ENCODE peak calls at places on chromosomes 16 and 17, in ten cellular contexts. R is lower leg skin, U is transverse colon, B is right lobe of liver, C is A549, P is heart left ventricle, N is tibial nerve, G is ovary, Q is suprapubic skin, K is H1. V is an unnamed sample.

GRCh38 chr17:5595831-5596230 is 11.5 kb upstream of the NLRP1 start:
- DNase-seq in P (no peak), Q (no peak), R (no peak), U (no peak), B (no peak), G (no peak), C (no peak), N (no peak), K (no peak), V (no peak)

GRCh38 chr17:27810902-27811557 is 10.7 kb upstream of the NOS2 start:
- DNase-seq in N (no peak), Q (no peak), B (no peak), G (no peak), R (no peak), K (no peak), U (no peak), P (no peak), C (no peak), V (no peak)

GRCh38 chr17:59332890-59333377 is 1.5 kb downstream of the YPEL2 start:
- DNase-seq in N (peak; percentile 37), R (peak; percentile 87), G (no peak), K (no peak), B (no peak), P (peak; percentile 33), C (no peak), U (peak; percentile 35), Q (peak; percentile 78), V (no peak)

GRCh38 chr16:89048087-89048729 is 45.4 kb upstream of the ACSF3 start:
- DNase-seq in N (no peak), Q (no peak), K (no peak), R (no peak), U (no peak), B (peak; percentile 46), C (no peak), P (no peak), G (no peak), V (no peak)

GRCh38 chr16:78437352-78437968 is 338.0 kb downstream of the WWOX start:
- DNase-seq in K (no peak), P (peak; percentile 23), C (peak; percentile 38), U (peak; percentile 15), N (no peak), B (no peak), G (no peak), Q (no peak), R (no peak), V (no peak)

GRCh38 chr17:75430159-75430748 is 24.8 kb upstream of the GRB2 start:
- DNase-seq in G (no peak), N (no peak), K (peak; percentile 47), P (no peak), U (peak; percentile 36), B (no peak), C (peak; percentile 91), R (no peak), Q (no peak), V (no peak)

GRCh38 chr16:50547340-50547865 is 793 bp upstream of the NKD1 start:
- DNase-seq in Q (peak; percentile 71), R (no peak), G (peak; percentile 71), K (no peak), N (no peak), C (peak; percentile 68), U (peak; percentile 56), B (peak; percentile 72), P (no peak), V (no peak)

GRCh38 chr16:77090062-77090461 is 100.9 kb upstream of the MON1B start:
- DNase-seq in N (no peak), R (no peak), P (no peak), G (no peak), K (no peak), B (no peak), Q (no peak), U (no peak), C (no peak), V (no peak)

GRCh38 chr16:12092347-12092882 is 115.9 kb downstream of the SNX29 start:
- DNase-seq in P (no peak), U (no peak), Q (no peak), R (peak; percentile 8), C (no peak), N (no peak), K (no peak), B (no peak), G (peak; percentile 21), V (no peak)

GRCh38 chr17:32523827-32524552 is 37.2 kb downstream of the CDK5R1 start:
- DNase-seq in P (no peak), R (no peak), C (no peak), U (no peak), N (no peak), G (no peak), Q (no peak), B (no peak), K (no peak), V (no peak)

GRCh38 chr17:65277576-65277975 is 140.4 kb downstream of the RGS9 start:
- DNase-seq in Q (no peak), K (no peak), B (no peak), C (no peak), R (peak; percentile 56), G (no peak), P (no peak), U (no peak), N (no peak), V (no peak)

DNA sequence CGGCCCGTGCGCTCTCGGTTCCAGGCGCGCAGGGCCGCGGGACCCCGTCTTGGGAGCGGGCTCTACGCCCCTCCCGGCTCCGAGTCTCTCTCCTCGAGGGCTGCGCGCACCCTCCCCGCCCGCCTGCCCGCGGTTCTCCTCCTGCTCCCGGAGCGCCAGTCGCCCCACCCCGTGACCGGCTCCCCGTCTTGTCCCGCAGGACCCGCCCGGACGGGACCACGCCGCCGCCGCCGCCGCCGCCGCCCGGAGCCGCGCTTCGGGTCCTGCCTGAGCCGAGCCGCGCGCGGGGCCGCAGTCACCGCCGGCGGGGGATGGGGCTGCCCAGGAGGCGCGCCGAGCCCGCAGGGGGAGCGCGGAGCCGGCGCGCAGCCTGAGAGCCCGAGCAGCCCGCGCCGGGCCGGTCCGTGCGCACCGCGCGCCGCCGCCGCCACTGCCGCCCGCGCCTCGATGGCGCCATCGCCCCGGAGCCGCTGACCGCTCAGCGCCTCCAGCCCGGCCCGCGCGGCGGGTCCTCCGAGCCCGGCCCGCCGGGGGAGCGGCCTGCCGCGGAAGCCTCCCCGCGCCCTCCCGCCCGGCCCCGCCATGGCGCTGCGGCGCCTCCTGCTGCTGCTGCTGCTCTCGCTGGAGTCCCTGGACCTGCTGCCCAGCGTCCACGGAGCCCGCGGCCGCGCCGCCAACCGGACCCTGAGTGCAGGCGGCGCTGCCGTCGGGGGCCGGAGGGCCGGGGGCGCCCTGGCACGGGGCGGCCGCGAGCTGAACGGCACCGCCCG is at the start of gene SHISA6:
- DNase-seq in P (no peak), K (no peak), B (no peak), C (no peak), Q (no peak), U (no peak), N (no peak), G (no peak), R (peak; percentile 85), V (no peak)
- TF ChIP-seq CTCF in P (no peak), K (no peak), B (no peak), C (no peak), Q (no peak), U (no peak), N (no peak), G (no peak), R (no peak), V (no peak)

GRCh38 chr17:15957206-15957605 is 12.3 kb downstream of the ADORA2B start:
- DNase-seq in N (no peak), U (no peak), K (no peak), R (no peak), Q (no peak), C (no peak), B (no peak), P (no peak), G (no peak), V (no peak)
- TF ChIP-seq POLR2A in N (no peak), U (no peak), K (no peak), R (no peak), Q (no peak), C (no peak), B (no peak), P (no peak), G (no peak), V (no peak)

GRCh38 chr17:56653877-56654276 is 60.4 kb downstream of the NOG start:
- DNase-seq in G (no peak), B (no peak), R (no peak), P (no peak), Q (no peak), U (no peak), K (no peak), C (peak; percentile 54), N (no peak), V (no peak)
- TF ChIP-seq CTCF in G (no peak), B (no peak), R (no peak), P (peak; percentile 4), Q (no peak), U (no peak), K (peak; percentile 68), C (peak; percentile 41), N (no peak), V (peak; percentile 28)

DNA sequence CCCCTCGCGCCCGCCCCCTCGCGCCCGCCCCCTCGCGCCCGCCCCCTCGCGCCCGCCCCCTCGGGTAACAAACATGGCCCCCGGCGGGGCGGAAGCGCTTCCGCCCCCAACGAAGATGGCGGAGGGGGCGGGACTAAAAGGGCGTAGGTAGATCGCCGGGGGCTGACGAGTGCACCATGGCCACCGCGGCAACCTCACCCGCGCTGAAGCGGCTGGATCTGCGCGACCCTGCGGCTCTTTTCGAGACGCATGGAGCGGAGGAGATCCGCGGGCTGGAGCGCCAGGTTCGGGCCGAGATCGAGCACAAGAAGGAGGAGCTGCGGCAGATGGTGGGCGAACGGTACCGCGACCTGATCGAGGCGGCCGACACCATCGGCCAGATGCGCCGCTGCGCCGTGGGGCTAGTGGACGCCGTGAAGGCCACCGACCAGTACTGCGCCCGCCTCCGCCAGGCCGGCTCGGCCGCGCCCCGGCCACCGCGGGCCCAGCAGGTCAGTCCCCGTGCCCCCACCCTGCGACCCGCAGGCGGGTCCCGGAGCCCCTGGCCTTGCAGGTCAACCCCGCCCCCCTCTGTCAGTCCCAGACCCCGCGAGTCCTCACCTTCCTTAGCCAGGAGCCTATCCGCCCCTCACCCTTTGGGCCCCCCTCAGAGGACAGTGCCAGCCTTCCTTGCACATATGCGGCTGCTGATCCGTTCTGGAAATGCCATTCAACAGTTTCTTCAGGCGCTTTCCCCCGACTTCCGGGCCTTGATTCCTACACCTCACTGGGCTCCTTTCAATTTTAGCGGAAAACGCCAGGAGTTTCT is at the start of gene COG1:
- DNase-seq in B (peak; percentile 89), R (peak; percentile 96), G (peak; percentile 94), Q (peak; percentile 92), K (no peak), P (peak; percentile 92), N (peak; percentile 81), C (peak; percentile 96), U (peak; percentile 92), V (peak; percentile 35)
- TF ChIP-seq POLR2A in B (peak; percentile 57), R (no peak), G (peak; percentile 47), Q (peak; percentile 49), K (no peak), P (peak; percentile 40), N (no peak), C (peak; percentile 74), U (peak; percentile 72), V (no peak)

GRCh38 chr16:8736123-8736680 is 61.2 kb downstream of the TMEM186 start:
- DNase-seq in P (no peak), B (no peak), C (no peak), G (no peak), R (no peak), N (no peak), U (no peak), K (no peak), Q (peak; percentile 27), V (no peak)
- TF ChIP-seq CTCF in P (no peak), B (no peak), C (no peak), G (no peak), R (no peak), N (no peak), U (no peak), K (no peak), Q (no peak), V (no peak)